ENCODE peak calls at places on chromosome 11, in five cellular contexts. E, S, D, P and M are unnamed samples.

GRCh38 chr11:3128356-3129180 is 36.5 kb downstream of the OSBPL5 start:
- DNase-seq in P (no peak), E (no peak), D (no peak), S (no peak), M (no peak)

GRCh38 chr11:18772211-18772610 is 19.4 kb downstream of the PTPN5 start:
- DNase-seq in S (no peak), D (no peak), E (no peak), P (no peak), M (no peak)

GRCh38 chr11:3380706-3381570 is 2.0 kb upstream of the ZNF195 start:
- DNase-seq in S (no peak), D (peak), E (no peak), P (no peak), M (no peak)

GRCh38 chr11:128860571-128861361 is 6.3 kb downstream of the KCNJ1 start:
- DNase-seq in E (peak), D (no peak), P (peak), S (no peak), M (no peak)

GRCh38 chr11:118277312-118277711 is 13.2 kb upstream of the MPZL2 start:
- DNase-seq in E (peak), D (no peak), P (peak), S (no peak), M (no peak)

GRCh38 chr11:122440783-122441701 is 214.5 kb upstream of the UBASH3B start:
- DNase-seq in S (peak), D (peak), E (no peak), P (no peak), M (peak)

GRCh38 chr11:16356057-16356750 is at the start of gene SOX6:
- DNase-seq in P (no peak), E (no peak), D (no peak), S (no peak), M (no peak)

GRCh38 chr11:1333091-1333772 is 23.8 kb upstream of the TOLLIP start:
- DNase-seq in P (no peak), D (no peak), S (no peak), E (no peak), M (no peak)

GRCh38 chr11:13091373-13091772 is 82.3 kb downstream of the RASSF10 start:
- DNase-seq in P (peak), D (no peak), S (no peak), E (no peak), M (no peak)

GRCh38 chr11:34654491-34655334 is 33.8 kb downstream of the EHF start:
- DNase-seq in E (no peak), P (peak), S (peak), D (peak), M (peak)